ENCODE peak calls at places on chromosomes 4 and X, in eight cellular contexts. Y, J, S, Q, P, D, I and M are unnamed samples.

GRCh38 chr4:152973614-152974200 is 37.6 kb downstream of the FHDC1 start:
- DNase-seq in D (no peak), Q (no peak), J (no peak), S (no peak), I (no peak), P (no peak), Y (no peak), M (no peak)

GRCh38 chr4:111064342-111064993 is 441.6 kb upstream of the PITX2 start:
- DNase-seq in I (no peak), Y (no peak), D (peak; percentile 93), S (no peak), J (no peak), Q (peak; percentile 22), P (peak; percentile 2), M (no peak)

GRCh38 chr4:124189545-124189944 is 523.0 kb downstream of the ANKRD50 start:
- DNase-seq in I (no peak), Q (no peak), J (no peak), D (no peak), S (no peak), P (no peak), Y (no peak), M (no peak)

GRCh38 chr4:10416441-10416840 is 40.8 kb downstream of the ZNF518B start:
- DNase-seq in S (no peak), Y (no peak), I (no peak), J (no peak), P (no peak), Q (no peak), D (no peak), M (no peak)

GRCh38 chr4:150886597-150886996 is 128.5 kb downstream of the LRBA start:
- DNase-seq in P (no peak), Q (no peak), I (no peak), S (no peak), Y (no peak), J (no peak), D (no peak), M (no peak)

GRCh38 chrX:136662104-136662503 is 14.1 kb downstream of the CD40LG start:
- DNase-seq in D (no peak), Y (no peak), J (no peak), Q (no peak), I (no peak), S (no peak), P (no peak), M (no peak)

GRCh38 chrX:80335062-80335830 is 85.0 kb upstream of the TENT5D start:
- DNase-seq in P (no peak), S (no peak), Y (no peak), I (peak; percentile 35), Q (peak; percentile 85), J (peak; percentile 4), D (no peak), M (no peak)

GRCh38 chr4:66556651-66557278 is 886.5 kb upstream of the EPHA5 start:
- DNase-seq in Y (no peak), P (no peak), S (no peak), I (no peak), J (no peak), D (no peak), Q (peak; percentile 17), M (no peak)

GRCh38 chrX:37887347-37887746 is 40.0 kb upstream of the DYNLT3 start:
- DNase-seq in S (no peak), J (no peak), P (no peak), D (no peak), Q (no peak), Y (no peak), I (no peak), M (no peak)

GRCh38 chr4:15233626-15234025 is 194.2 kb upstream of the C1QTNF7 start:
- DNase-seq in P (no peak), Q (no peak), I (no peak), Y (no peak), J (no peak), S (no peak), D (no peak), M (no peak)

GRCh38 chr4:8700576-8700975 is 108.0 kb downstream of the CPZ start:
- DNase-seq in S (no peak), I (peak; percentile 23), J (no peak), P (no peak), D (no peak), Q (no peak), Y (no peak), M (no peak)
- H3K27me3 ChIP-seq in S (no peaks in the 10 kb centered on the region), I (no peaks in the 10 kb centered on the region), J (peaks cover 9% of the 10 kb centered on the region), P (no peaks in the 10 kb centered on the region), D (peaks cover 2% of the 10 kb centered on the region), Q (no peaks in the 10 kb centered on the region), Y (peaks cover 10% of the 10 kb centered on the region), M (no peaks in the 10 kb centered on the region)

GRCh38 chr4:173275150-173275549 is 59.0 kb downstream of the HMGB2 start:
- DNase-seq in D (no peak), J (peak; percentile 67), S (no peak), Y (no peak), P (no peak), Q (no peak), I (no peak), M (no peak)

GRCh38 chr4:173277340-173277739 is 56.8 kb downstream of the HMGB2 start:
- DNase-seq in Y (no peak), I (no peak), D (no peak), Q (no peak), J (no peak), S (no peak), P (no peak), M (no peak)

GRCh38 chr4:173284463-173284862 is 49.7 kb downstream of the HMGB2 start:
- DNase-seq in P (no peak), J (no peak), D (no peak), I (no peak), Y (no peak), S (no peak), Q (no peak), M (no peak)

GRCh38 chr4:173281420-173282333 is 52.5 kb downstream of the HMGB2 start:
- DNase-seq in I (no peak), D (no peak), J (no peak), P (no peak), Q (no peak), S (peak; percentile 38), Y (no peak), M (no peak)

DNA sequence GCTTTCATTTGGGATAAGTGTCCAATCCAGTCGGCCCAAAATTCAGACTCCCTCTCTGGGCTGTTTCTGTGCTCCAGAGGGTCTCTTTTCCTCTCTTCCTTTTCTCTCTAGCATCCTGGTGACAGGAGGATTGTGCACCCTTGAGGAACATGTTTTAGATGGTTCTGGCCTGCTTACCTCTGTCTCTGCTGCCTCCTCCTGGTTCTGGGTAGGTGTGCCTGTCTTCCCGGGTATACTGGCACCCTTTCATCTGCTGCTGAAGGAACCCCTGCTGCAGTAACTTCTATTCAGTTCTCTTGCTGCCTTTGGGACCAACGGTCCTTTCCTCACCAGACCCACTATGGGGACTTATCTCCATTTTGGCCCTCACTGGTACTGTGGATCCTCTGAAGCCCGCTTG is 53.2 kb downstream of the HMGB2 start:
- DNase-seq in S (no peak), Y (no peak), D (no peak), P (no peak), Q (no peak), I (no peak), J (no peak), M (no peak)
- TF ChIP-seq CTCF in S (no peak), Y (peak; percentile 34), D (peak; percentile 21), P (peak; percentile 15), Q (peak; percentile 19), I (no peak), J (peak; percentile 54), M (no peak)

DNA sequence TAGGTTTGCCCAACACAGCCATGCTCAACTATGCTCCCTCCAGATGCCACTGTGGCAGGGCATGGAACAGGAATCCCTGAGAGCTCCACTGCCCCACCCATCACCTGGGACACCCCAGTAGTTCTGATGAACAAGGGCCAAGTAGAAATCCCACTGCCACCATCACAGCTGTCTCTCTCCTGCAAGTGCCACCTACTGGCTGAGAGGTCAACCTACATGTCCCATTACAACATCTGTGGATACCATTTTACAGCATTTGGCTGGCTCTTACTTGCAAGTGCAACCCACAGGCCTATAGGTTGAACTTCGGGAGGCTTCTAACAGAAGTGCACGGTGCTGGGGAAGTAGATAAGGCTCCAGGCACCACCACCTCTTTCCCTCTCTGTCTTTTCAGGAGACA is 142.5 kb downstream of the CXXC4 start:
- DNase-seq in P (no peak), I (no peak), Y (peak; percentile 4), S (peak; percentile 1), J (no peak), D (no peak), Q (peak; percentile 65), M (no peak)
- TF ChIP-seq REST in P (no peak), I (no peak), Y (no peak), S (no peak), J (no peak), D (no peak), Q (no peak), M (no peak)

DNA sequence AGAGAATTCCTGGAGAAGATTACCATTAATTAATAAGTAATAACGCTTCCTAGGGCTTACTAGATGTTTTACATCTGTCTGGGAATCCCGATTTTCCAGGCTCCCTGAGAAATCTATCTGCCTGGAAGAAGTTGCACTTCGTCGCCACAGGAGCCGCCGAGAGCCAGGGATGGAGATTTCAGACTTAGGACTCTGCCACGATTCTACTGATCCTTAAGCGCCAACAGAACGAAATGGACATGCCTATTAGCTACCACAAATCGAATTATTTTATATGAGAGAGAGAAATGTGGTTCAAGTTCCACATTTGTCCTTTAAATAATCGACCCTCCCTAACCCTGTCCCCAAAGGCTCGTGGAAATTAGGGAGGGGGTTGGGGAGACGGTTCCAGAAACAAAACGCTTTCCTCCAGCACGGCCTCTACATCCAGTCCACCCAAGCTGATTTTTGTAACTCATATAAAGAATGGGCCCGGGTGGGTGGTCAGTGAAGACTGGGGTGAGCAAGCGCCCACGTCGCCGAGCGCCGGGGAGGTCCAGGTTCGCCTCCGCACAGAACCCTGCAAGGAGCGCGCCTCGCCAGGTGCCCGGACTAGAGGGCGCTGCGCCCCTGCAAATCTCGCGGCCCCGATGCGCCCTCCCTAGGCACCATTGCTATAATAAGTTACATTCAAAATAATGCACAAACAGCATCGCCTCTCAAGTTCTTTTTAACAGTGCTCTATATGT is 1.9 kb upstream of the FAT1 start:
- DNase-seq in J (peak; percentile 79), S (no peak), Q (peak; percentile 80), Y (peak; percentile 68), P (no peak), I (peak; percentile 76), D (peak; percentile 64), M (peak; percentile 39)
- H3K27me3 ChIP-seq in J (peaks cover 11% of the 10 kb centered on the region), S (peaks cover 47% of the 10 kb centered on the region), Q (peaks cover 51% of the 10 kb centered on the region), Y (no peaks in the 10 kb centered on the region), P (no peaks in the 10 kb centered on the region), I (peaks cover 20% of the 10 kb centered on the region), D (no peaks in the 10 kb centered on the region), M (no peaks in the 10 kb centered on the region)

DNA sequence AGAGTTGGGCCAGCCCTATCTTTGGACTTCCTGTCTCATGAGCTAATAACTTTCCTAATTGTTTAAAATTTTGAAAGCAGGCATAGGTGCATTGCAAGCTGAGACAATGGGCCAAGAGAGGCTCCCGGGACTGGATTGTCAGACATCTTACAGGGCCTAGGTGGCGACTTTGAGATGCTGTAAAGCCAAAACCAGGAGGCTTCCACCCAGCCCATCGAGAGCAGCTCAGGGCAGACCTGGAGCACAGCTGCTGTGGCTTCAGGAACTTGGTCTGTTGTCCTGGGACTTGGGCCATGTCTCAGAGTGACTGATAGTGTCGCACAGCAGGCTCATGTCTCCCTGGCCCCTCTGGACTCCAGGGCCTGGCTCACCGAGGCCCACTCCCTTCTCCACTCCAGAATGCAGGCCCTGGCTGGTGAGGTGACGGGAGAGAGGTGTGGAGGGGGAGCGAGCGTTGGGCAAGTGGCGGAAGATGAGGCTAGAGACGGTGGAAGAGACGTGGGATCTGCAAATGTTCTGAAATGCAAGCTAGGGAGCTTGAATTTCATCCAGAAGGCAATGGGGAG is 24.1 kb upstream of the MTM1 start:
- DNase-seq in D (no peak), J (peak; percentile 20), P (no peak), I (no peak), Y (peak; percentile 49), S (no peak), Q (peak; percentile 65), M (no peak)
- TF ChIP-seq CTCF in D (no peak), J (peak; percentile 11), P (peak; percentile 12), I (peak; percentile 10), Y (peak; percentile 73), S (no peak), Q (peak; percentile 29), M (no peak)